ENCODE peak calls at places on chromosomes 11 and 22, in four cellular contexts. O, K, R and P are unnamed samples.

GRCh38 chr11:34441814-34442213 is 3.1 kb downstream of the CAT start:
- DNase-seq in O (no peak), K (no peak), R (no peak), P (no peak)

GRCh38 chr11:30595929-30596328 is 9.8 kb upstream of the MPPED2 start:
- DNase-seq in O (no peak), R (no peak), K (no peak), P (no peak)

GRCh38 chr11:116701876-116702275 is 70.9 kb downstream of the BUD13 start:
- DNase-seq in K (no peak), O (no peak), R (no peak), P (no peak)

GRCh38 chr11:70247710-70248072 is 22.8 kb upstream of the PPFIA1 start:
- DNase-seq in K (no peak), R (no peak), O (no peak), P (no peak)

GRCh38 chr11:123253909-123254308 is 58.9 kb upstream of the CLMP start:
- DNase-seq in O (peak), K (peak), R (no peak), P (peak)

GRCh38 chr22:48705159-48705916 is 1122.3 kb downstream of the BRD1 start:
- DNase-seq in R (no peak), K (no peak), O (no peak), P (no peak)

GRCh38 chr11:48170176-48170839 is 46.3 kb upstream of the OR4B1 start:
- DNase-seq in O (peak), R (no peak), K (no peak), P (peak)

GRCh38 chr11:35335226-35335625 is 84.1 kb downstream of the SLC1A2 start:
- DNase-seq in O (no peak), R (no peak), K (no peak), P (peak)

GRCh38 chr22:41382098-41382578 is 396 bp downstream of the TEF start:
- DNase-seq in O (no peak), K (no peak), R (peak), P (peak)

GRCh38 chr22:49241174-49241851 is 586.4 kb downstream of the BRD1 start:
- DNase-seq in K (no peak), R (no peak), O (no peak), P (no peak)

GRCh38 chr11:9158898-9159391 is 67.5 kb upstream of the SCUBE2 start:
- DNase-seq in R (no peak), O (peak), K (no peak), P (peak)

GRCh38 chr11:123677510-123677909 is 23.1 kb upstream of the SCN3B start:
- DNase-seq in K (no peak), O (no peak), R (no peak), P (no peak)

GRCh38 chr11:72789493-72790131 is 4.2 kb downstream of the STARD10 start:
- DNase-seq in O (peak), K (no peak), R (no peak), P (peak)

GRCh38 chr11:73314121-73314948 is 6.3 kb downstream of the ARHGEF17 start:
- DNase-seq in O (peak), K (no peak), R (no peak), P (peak)

GRCh38 chr11:47857485-47858168 is 9.5 kb upstream of the NUP160 start:
- DNase-seq in O (no peak), K (no peak), R (no peak), P (no peak)

GRCh38 chr22:41417622-41418390 is 28.8 kb downstream of the TOB2 start:
- DNase-seq in K (no peak), R (no peak), O (no peak), P (peak)

GRCh38 chr11:117614695-117615094 is 182.3 kb downstream of the DSCAML1 start:
- DNase-seq in K (no peak), O (no peak), R (no peak), P (no peak)

GRCh38 chr11:118198370-118198769 is 21.9 kb upstream of the SCN2B start:
- DNase-seq in K (peak), R (peak), O (peak), P (peak)

GRCh38 chr11:20397281-20397680 is 9.8 kb downstream of the PRMT3 start:
- DNase-seq in R (no peak), O (peak), K (peak), P (peak)

GRCh38 chr11:19693146-19693545 is 19.5 kb upstream of the NAV2 start:
- DNase-seq in K (no peak), R (no peak), O (no peak), P (no peak)

GRCh38 chr11:77109236-77110019 is 6.8 kb downstream of the OMP start:
- DNase-seq in O (peak), K (no peak), R (no peak), P (peak)

GRCh38 chr11:60504219-60504618 is 11.0 kb upstream of the MS4A13 start:
- DNase-seq in R (no peak), O (no peak), K (no peak), P (no peak)

GRCh38 chr11:60498399-60498798 is 5.8 kb downstream of the MS4A12 start:
- DNase-seq in R (no peak), O (no peak), K (no peak), P (no peak)

GRCh38 chr11:60502221-60502775 is 9.7 kb downstream of the MS4A12 start:
- DNase-seq in R (no peak), O (no peak), K (no peak), P (no peak)

GRCh38 chr11:60498853-60499252 is 6.3 kb downstream of the MS4A12 start:
- DNase-seq in O (no peak), K (no peak), R (no peak), P (no peak)

GRCh38 chr11:60500276-60500935 is 7.8 kb downstream of the MS4A12 start:
- DNase-seq in K (no peak), O (no peak), R (no peak), P (no peak)
- H3K4me3 ChIP-seq in K (no peak), O (no peak), R (no peak), P (no peak)

GRCh38 chr11:18427240-18427639 is 15.1 kb downstream of the LDHC start:
- DNase-seq in K (no peak), O (no peak), R (no peak), P (no peak)

DNA sequence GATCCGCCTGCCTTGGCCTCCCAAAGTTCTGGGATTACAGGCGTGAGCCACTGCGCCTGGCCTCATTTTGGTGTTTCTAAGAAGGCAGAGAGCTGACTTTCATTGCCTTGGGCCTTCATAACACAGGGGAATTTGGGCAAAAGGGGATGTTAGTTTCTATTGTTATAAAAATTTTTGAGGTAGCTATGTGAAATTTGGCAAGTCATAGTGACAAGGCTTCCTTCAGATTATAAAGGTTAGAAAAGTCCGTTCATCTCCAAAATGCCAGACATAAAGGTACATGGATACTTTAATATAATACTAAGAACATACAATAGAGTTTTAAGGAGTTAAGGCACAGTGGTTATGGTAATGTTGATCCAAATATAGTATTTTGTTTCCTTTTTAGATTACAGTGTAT is 17.2 kb downstream of the LDHC start:
- DNase-seq in R (no peak), O (no peak), K (no peak), P (no peak)
- H3K4me3 ChIP-seq in R (no peak), O (no peak), K (no peak), P (no peak)

GRCh38 chr11:94823127-94823732 is 55.1 kb downstream of the AMOTL1 start:
- DNase-seq in O (no peak), R (no peak), K (no peak), P (no peak)
- H3K4me3 ChIP-seq in O (no peak), R (no peak), K (no peak), P (no peak)

GRCh38 chr11:128497057-128497957 is 90.1 kb downstream of the ETS1 start:
- DNase-seq in O (peak), R (no peak), K (peak), P (peak)
- H3K4me3 ChIP-seq in O (peak), R (peak), K (peak), P (peak)